ENCODE peak calls at places on chromosome 3, in six cellular contexts. P, K, T, V, R and L are unnamed samples.

GRCh38 chr3:98733055-98733777 is 29.9 kb upstream of the ST3GAL6 start:
- DNase-seq in V (peak; percentile 14), P (peak; percentile 53), R (no peak), T (no peak), K (no peak), L (no peak)

GRCh38 chr3:29789686-29790085 is 508.8 kb downstream of the RBMS3 start:
- DNase-seq in P (no peak), R (peak; percentile 47), V (no peak), K (no peak), T (no peak), L (no peak)

GRCh38 chr3:28315711-28316110 is 32.8 kb upstream of the ZCWPW2 start:
- DNase-seq in P (no peak), T (no peak), K (no peak), V (no peak), R (no peak), L (no peak)

GRCh38 chr3:33363113-33363800 is 76.9 kb downstream of the UBP1 start:
- DNase-seq in K (no peak), R (peak; percentile 18), P (no peak), V (no peak), T (no peak), L (no peak)

GRCh38 chr3:111582114-111582461 is 13.1 kb downstream of the ZBED2 start:
- DNase-seq in K (no peak), V (peak; percentile 56), R (peak; percentile 90), P (no peak), T (no peak), L (no peak)

GRCh38 chr3:156264771-156265170 is 144.4 kb downstream of the KCNAB1 start:
- DNase-seq in V (no peak), K (no peak), P (no peak), R (peak; percentile 21), T (no peak), L (no peak)

GRCh38 chr3:129651316-129652202 is 45.1 kb upstream of the PLXND1 start:
- DNase-seq in V (peak; percentile 80), P (no peak), T (no peak), R (peak; percentile 78), K (no peak), L (no peak)

GRCh38 chr3:57017481-57017880 is 43.0 kb upstream of the SPATA12 start:
- DNase-seq in K (no peak), R (no peak), P (no peak), T (no peak), V (no peak), L (no peak)

GRCh38 chr3:13770390-13771169 is 109.3 kb downstream of the WNT7A start:
- DNase-seq in P (no peak), V (no peak), T (no peak), R (no peak), K (no peak), L (no peak)

GRCh38 chr3:141243295-141243707 is 11.7 kb downstream of the PXYLP1 start:
- DNase-seq in P (no peak), K (no peak), R (peak; percentile 36), V (peak; percentile 17), T (peak; percentile 79), L (peak; percentile 62)

GRCh38 chr3:150256782-150257181 is 151.3 kb upstream of the TSC22D2 start:
- DNase-seq in K (no peak), P (no peak), T (no peak), V (no peak), R (no peak), L (no peak)

GRCh38 chr3:76199382-76199781 is 414.0 kb upstream of the ZNF717 start:
- DNase-seq in P (no peak), K (no peak), T (no peak), V (no peak), R (no peak), L (no peak)

GRCh38 chr3:72270072-72270611 is 485.2 kb upstream of the PROK2 start:
- DNase-seq in P (peak; percentile 25), R (peak; percentile 96), T (no peak), K (peak; percentile 24), V (peak; percentile 93), L (no peak)

DNA sequence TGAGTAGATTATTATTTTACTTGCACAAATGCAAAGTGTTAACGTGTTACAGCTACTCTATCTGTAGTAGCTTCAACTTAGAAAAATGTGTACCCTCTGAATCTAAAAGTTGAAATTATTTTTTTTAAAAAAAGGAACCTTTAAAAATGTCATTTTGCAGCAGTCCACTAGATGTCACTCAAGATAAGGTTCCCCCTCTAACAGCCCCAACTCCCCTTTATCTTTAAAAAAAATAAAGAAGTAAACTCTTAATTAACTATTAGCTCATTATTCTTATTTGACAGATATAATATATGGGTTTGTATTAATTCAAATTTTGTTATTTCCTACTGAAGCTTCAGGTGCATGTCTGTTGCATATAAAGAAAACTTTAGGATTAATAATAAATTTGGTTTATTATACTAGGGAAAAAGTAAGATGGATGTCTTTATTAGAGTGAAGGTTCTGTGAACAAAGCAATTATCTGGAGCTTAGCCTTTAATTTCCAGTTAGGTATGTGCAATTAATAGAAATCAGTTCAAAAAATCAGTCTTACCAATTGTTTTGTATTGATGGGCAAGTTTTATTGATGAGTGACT is 288.5 kb downstream of the VGLL3 start:
- DNase-seq in R (peak; percentile 1), V (peak; percentile 13), T (no peak), K (no peak), P (peak; percentile 15), L (no peak)
- TF ChIP-seq CTCF in R (peak; percentile 58), V (peak; percentile 51), T (peak; percentile 32), K (peak; percentile 61), P (no peak), L (peak; percentile 22)

DNA sequence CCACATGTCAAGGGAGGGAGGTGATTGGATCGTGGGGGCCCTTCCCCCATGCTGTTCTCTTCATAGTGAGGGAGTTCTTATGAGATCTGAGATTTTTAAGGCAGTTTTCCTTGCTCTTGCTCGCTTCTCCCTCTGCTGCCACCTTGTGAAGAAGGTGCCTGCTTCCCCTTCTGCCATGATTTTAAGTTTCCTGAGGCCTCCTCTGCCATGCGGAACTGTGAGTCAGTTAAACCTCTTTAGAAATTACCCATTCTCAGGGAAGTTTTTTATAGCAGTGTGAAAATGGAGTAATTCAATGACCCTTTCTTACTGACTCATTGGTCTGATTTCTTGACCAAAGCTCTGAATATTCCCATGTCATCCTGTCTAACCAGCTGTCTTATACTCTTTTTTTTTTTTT is 484.4 kb upstream of the TPRG1 start:
- DNase-seq in P (no peak), K (no peak), T (no peak), V (peak; percentile 76), R (peak; percentile 86), L (no peak)
- TF ChIP-seq CTCF in P (no peak), K (peak; percentile 24), T (no peak), V (no peak), R (peak; percentile 43), L (no peak)

GRCh38 chr3:186614597-186615483 is 2.0 kb downstream of the AHSG start:
- DNase-seq in V (peak; percentile 78), K (peak; percentile 78), P (peak; percentile 82), R (peak; percentile 66), T (peak; percentile 82), L (peak; percentile 62)
- TF ChIP-seq CTCF in V (peak; percentile 94), K (peak; percentile 99), P (peak; percentile 91), R (peak; percentile 91), T (peak; percentile 98), L (peak; percentile 98)

DNA sequence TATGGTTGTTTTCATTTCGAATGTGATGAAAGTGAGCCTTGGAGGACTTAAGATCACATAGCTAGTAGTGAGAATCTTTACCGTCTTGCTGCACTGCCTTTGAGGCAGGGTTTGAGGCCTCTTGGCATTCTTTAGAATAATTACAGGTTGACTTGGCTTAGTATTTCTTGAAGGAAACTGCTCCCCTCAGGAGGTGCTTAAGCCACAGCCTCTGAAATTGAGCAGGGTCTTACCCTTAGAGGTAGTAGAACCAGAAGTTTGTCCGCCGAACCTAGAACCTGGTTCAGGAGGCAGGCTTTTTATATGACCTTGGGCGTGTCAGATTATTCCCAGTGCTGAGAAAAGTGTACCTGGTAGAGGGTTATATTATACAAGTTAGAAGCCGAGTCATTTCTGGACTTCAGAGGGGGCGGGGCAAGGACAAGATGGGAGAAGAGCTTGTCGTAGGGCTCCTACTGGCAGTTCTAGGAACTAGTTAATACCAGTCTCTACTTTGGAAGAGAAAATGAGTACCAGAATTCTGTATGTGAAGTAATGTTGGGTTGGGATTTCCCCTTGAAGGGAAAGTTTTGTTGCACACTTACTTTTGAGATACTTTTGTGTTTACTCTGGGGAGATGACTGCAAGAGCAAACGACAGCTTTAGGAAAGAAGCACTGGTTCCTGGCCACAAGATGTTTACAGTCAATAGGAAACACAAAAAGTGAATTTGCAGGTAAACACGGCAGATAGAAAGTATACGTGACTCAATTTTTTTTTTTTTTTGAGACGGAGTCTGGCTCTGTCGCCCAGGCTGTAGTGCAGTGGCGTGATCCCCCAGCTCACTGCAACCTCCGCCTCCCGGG is 1.3 kb downstream of the TFG start:
- DNase-seq in K (no peak), V (peak; percentile 76), P (peak; percentile 70), T (no peak), R (peak; percentile 77), L (peak; percentile 28)
- TF ChIP-seq CTCF in K (peak; percentile 47), V (peak; percentile 22), P (no peak), T (peak; percentile 34), R (peak; percentile 40), L (no peak)

GRCh38 chr3:49124991-49125670 is 4.5 kb upstream of the USP19 start:
- DNase-seq in R (peak; percentile 59), V (no peak), P (no peak), K (no peak), T (no peak), L (no peak)
- TF ChIP-seq CTCF in R (no peak), V (no peak), P (peak; percentile 29), K (no peak), T (no peak), L (no peak)